ENCODE peak calls at places on chromosomes 7 and 10, in five cellular contexts. Y is GM12878, T is HCT116, R is K562, F is HepG2. V is an unnamed sample.

GRCh38 chr10:93437000-93437945 is 44.9 kb downstream of the MYOF start:
- DNase-seq in T (peak), Y (no peak), R (no peak), F (peak), V (no peak)

GRCh38 chr10:30782543-30783461 is 153.2 kb upstream of the LYZL2 start:
- DNase-seq in R (no peak), T (no peak), Y (peak), F (no peak), V (no peak)

GRCh38 chr7:123355576-123356195 is 155.9 kb upstream of the SLC13A1 start:
- DNase-seq in T (peak), R (no peak), F (no peak), Y (no peak), V (no peak)

GRCh38 chr10:75959209-75959608 is 527.8 kb downstream of the LRMDA start:
- DNase-seq in F (peak), T (peak), R (no peak), Y (no peak), V (no peak)

GRCh38 chr10:99782447-99783286 is at the start of gene ABCC2:
- DNase-seq in F (peak), Y (no peak), T (no peak), R (no peak), V (no peak)

GRCh38 chr10:52883996-52884871 is 111.7 kb upstream of the MBL2 start:
- DNase-seq in T (peak), R (peak), Y (peak), F (peak), V (peak)

GRCh38 chr7:32890010-32890552 is 1.5 kb downstream of the KBTBD2 start:
- DNase-seq in F (peak), T (no peak), R (no peak), Y (no peak), V (no peak)

GRCh38 chr10:97224483-97225435 is 39.0 kb upstream of the SLIT1 start:
- DNase-seq in Y (no peak), F (no peak), T (no peak), R (no peak), V (no peak)

GRCh38 chr7:101018271-101019167 is 1.4 kb upstream of the MUC17 start:
- DNase-seq in T (no peak), F (no peak), Y (no peak), R (peak), V (no peak)

GRCh38 chr10:97318772-97319651 is at the start of gene FRAT1:
- DNase-seq in Y (peak), R (peak), T (peak), F (peak), V (peak)

GRCh38 chr10:61626209-61626608 is 36.5 kb upstream of the CABCOCO1 start:
- DNase-seq in R (no peak), F (no peak), Y (no peak), T (no peak), V (no peak)

GRCh38 chr7:142689439-142690168 is 59.7 kb upstream of the PRSS1 start:
- DNase-seq in Y (no peak), T (no peak), R (no peak), F (no peak), V (no peak)

GRCh38 chr10:74924251-74924954 is 98.0 kb downstream of the KAT6B start:
- DNase-seq in F (no peak), T (peak), R (no peak), Y (no peak), V (no peak)

GRCh38 chr10:35552622-35553342 is 52.4 kb upstream of the GJD4 start:
- DNase-seq in Y (no peak), F (no peak), T (no peak), R (no peak), V (no peak)

GRCh38 chr10:103042129-103042528 is 124.0 kb downstream of the CNNM2 start:
- DNase-seq in R (no peak), T (no peak), Y (no peak), F (no peak), V (no peak)

GRCh38 chr10:824497-824896 is 107.0 kb downstream of the LARP4B start:
- DNase-seq in Y (no peak), R (no peak), T (no peak), F (no peak), V (no peak)

GRCh38 chr7:4549681-4550080 is 132.4 kb upstream of the FOXK1 start:
- DNase-seq in F (no peak), R (no peak), Y (no peak), T (no peak), V (peak)

GRCh38 chr10:128064615-128065580 is 61.3 kb downstream of the MKI67 start:
- DNase-seq in Y (peak), F (no peak), T (no peak), R (no peak), V (no peak)
- TF ChIP-seq JUND in Y (no peak), F (no peak), T (no peak), R (no peak), V (no peak)

GRCh38 chr7:79897166-79897565 is 237.5 kb upstream of the GNAI1 start:
- DNase-seq in R (no peak), Y (no peak), F (no peak), T (no peak), V (no peak)

DNA sequence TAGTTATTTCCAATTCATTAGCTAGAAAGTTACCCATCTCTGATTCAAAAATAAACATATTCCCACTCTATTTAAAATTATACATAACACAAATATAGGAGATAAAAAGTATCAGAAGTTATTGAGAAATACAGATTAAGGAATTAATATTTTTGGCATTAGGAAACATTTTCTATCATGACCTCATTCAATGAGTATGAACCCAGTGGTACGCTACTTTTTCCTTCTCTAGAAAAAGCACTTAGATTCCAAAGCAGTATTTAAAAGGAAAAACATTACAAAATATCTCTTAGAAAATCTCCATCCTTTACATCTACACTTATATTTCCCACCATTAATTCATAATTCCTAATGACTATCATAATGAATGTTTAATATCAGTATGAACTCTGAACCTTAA is 240.6 kb upstream of the GNAI1 start:
- DNase-seq in R (no peak), T (no peak), Y (no peak), F (no peak), V (no peak)
- TF ChIP-seq REST in R (no peak), T (no peak), Y (no peak), F (no peak), V (no peak)

DNA sequence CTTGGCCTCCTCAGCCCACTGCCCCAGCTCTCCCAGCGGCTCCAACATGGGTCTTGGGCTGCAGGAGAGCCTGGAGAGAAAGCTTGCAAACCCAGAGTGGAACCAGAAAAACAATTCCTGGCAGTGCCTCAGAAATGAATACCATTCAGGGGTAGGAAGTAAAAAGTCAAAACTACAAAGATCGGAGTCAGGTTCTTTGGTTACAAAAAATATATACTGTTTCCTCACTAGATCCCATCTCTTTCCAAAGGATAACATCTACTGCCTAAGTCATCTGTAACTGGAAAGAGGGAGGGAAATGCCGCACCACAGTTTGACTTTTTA is 14.9 kb downstream of the CREB3L2 start:
- DNase-seq in Y (no peak), T (no peak), F (no peak), R (no peak), V (no peak)
- H3K27ac ChIP-seq in Y (peak), T (no peak), F (peak), R (no peak), V (peak)

DNA sequence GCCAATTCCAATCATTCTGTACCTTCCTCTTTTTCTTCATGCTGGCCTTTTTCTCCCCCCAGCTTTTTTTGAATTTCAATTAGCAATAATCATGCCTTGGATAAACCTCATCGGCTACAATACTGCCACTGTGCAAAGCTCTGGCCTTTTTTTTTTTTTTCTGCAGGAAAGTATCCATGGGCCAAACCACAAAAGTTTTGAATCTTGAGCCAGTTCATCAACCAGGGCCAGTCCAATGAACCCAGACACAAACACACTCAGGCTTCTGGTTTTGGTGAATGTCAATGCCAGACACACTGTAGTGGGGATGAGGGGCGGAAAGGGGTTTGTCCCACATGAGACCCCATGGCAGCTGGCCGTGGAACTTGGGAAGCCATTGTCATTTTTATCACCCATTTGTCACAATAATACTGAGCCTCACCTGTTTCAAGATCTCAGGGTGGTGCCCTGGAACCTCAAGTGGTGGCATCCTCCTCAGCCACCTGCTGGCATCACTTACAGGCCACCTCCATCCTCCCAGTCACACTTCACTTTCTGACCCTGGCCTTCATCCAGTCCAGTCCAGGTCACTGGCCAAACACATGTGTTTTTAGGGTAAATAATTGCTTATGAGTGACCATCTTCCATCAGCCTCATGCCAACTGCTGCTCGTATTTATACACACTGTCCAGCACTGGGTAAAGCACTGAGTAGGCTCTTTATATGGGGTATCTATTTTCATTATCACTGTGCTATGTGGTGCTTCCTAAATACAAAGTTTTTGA is 40.8 kb upstream of the TSPAN33 start:
- DNase-seq in F (no peak), R (no peak), Y (no peak), T (no peak), V (no peak)
- TF ChIP-seq JUND in F (no peak), R (no peak), Y (no peak), T (no peak), V (no peak)

GRCh38 chr7:31116615-31117014 is 64.5 kb downstream of the ADCYAP1R1 start:
- DNase-seq in Y (no peak), F (no peak), T (no peak), R (no peak), V (no peak)

GRCh38 chr7:31111109-31111451 is 59.0 kb downstream of the ADCYAP1R1 start:
- DNase-seq in R (no peak), F (no peak), Y (no peak), T (no peak), V (no peak)

GRCh38 chr7:31113660-31114059 is 61.6 kb downstream of the ADCYAP1R1 start:
- DNase-seq in Y (no peak), F (no peak), R (no peak), T (no peak), V (no peak)

GRCh38 chr7:31110331-31111108 is 58.4 kb downstream of the ADCYAP1R1 start:
- DNase-seq in F (no peak), R (no peak), T (no peak), Y (no peak), V (no peak)

GRCh38 chr7:31114593-31115343 is 62.7 kb downstream of the ADCYAP1R1 start:
- DNase-seq in F (no peak), Y (no peak), T (no peak), R (no peak), V (no peak)
- TF ChIP-seq REST in F (peak), Y (peak), T (peak), R (peak), V (peak)

GRCh38 chr7:20240080-20240926 is 23.1 kb upstream of the MACC1 start:
- DNase-seq in Y (peak), R (no peak), F (no peak), T (no peak), V (no peak)
- H3K27ac ChIP-seq in Y (peak), R (peak), F (no peak), T (no peak), V (peak)

GRCh38 chr10:118910702-118911101 is 118.8 kb upstream of the NANOS1 start:
- DNase-seq in Y (no peak), F (no peak), R (no peak), T (no peak), V (no peak)

GRCh38 chr10:118913825-118914224 is 115.7 kb upstream of the NANOS1 start:
- DNase-seq in Y (no peak), R (no peak), T (no peak), F (peak), V (no peak)

GRCh38 chr10:118908487-118909280 is 120.8 kb upstream of the NANOS1 start:
- DNase-seq in F (no peak), Y (no peak), R (no peak), T (no peak), V (peak)

GRCh38 chr10:118912961-118913360 is 116.6 kb upstream of the NANOS1 start:
- DNase-seq in F (peak), Y (no peak), R (no peak), T (no peak), V (no peak)

DNA sequence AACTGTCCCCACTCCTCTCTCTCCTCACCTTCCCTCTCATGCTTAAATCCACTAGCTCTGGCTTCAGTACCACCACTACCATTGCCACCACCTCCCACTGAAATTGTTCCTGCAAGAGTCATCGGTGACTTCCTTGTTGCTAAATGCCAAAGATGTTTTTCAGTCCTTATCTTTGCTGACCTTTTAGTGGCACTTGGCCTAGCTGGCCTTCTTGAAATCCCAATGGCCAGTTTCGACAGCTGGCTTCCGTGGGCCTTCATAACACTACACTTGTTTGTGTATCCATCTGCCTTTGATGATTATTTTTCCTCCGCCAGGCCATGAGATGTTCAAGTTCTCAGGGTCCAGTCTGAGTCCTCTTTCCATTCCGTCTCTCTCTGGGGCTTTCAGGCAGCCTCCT is 118.2 kb upstream of the NANOS1 start:
- DNase-seq in R (no peak), F (peak), T (peak), Y (no peak), V (no peak)
- TF ChIP-seq JUND in R (no peak), F (no peak), T (peak), Y (no peak), V (no peak)

V was measured in SK-N-SH.